ENCODE peak calls at places on chromosome 7, in seven cellular contexts. One of them, this sample, is unnamed.

GRCh38 chr7:100867040-100867795 is at the start of gene TRIP6:
- DNase-seq in left ventricle myocardium inferior: peak
- DNase-seq in T-cell: no peak
- DNase-seq in adipocyte: peak
- DNase-seq in hypothalamus: no peak
- DNase-seq in CMK: no peak
- DNase-seq in stimulated activated CD4-positive, alpha-beta T cell treated with anti-CD3 and anti-CD28 coated beads, Interleukin-1b, Interleukin-23, amount 100 ng/mL, for 24 hours: no peak
- DNase-seq in this sample: peak

GRCh38 chr7:5678295-5679046 is 103.0 kb downstream of the RNF216 start:
- DNase-seq in left ventricle myocardium inferior: no peak
- DNase-seq in adipocyte: no peak
- DNase-seq in T-cell: no peak
- DNase-seq in hypothalamus: no peak
- DNase-seq in stimulated activated CD4-positive, alpha-beta T cell treated with anti-CD3 and anti-CD28 coated beads, Interleukin-1b, Interleukin-23, amount 100 ng/mL, for 24 hours: no peak
- DNase-seq in CMK: no peak
- DNase-seq in this sample: no peak

GRCh38 chr7:135842446-135843175 is 94.0 kb upstream of the FAM180A start:
- DNase-seq in stimulated activated CD4-positive, alpha-beta T cell treated with anti-CD3 and anti-CD28 coated beads, Interleukin-1b, Interleukin-23, amount 100 ng/mL, for 24 hours: no peak
- DNase-seq in adipocyte: peak
- DNase-seq in hypothalamus: no peak
- DNase-seq in CMK: no peak
- DNase-seq in left ventricle myocardium inferior: no peak
- DNase-seq in T-cell: no peak
- DNase-seq in this sample: no peak

GRCh38 chr7:14858866-14859265 is 43.7 kb downstream of the DGKB start:
- DNase-seq in left ventricle myocardium inferior: no peak
- DNase-seq in T-cell: no peak
- DNase-seq in stimulated activated CD4-positive, alpha-beta T cell treated with anti-CD3 and anti-CD28 coated beads, Interleukin-1b, Interleukin-23, amount 100 ng/mL, for 24 hours: no peak
- DNase-seq in CMK: no peak
- DNase-seq in hypothalamus: no peak
- DNase-seq in adipocyte: no peak
- DNase-seq in this sample: no peak

GRCh38 chr7:132738254-132738653 is 162.0 kb upstream of the PLXNA4 start:
- DNase-seq in hypothalamus: no peak
- DNase-seq in CMK: no peak
- DNase-seq in stimulated activated CD4-positive, alpha-beta T cell treated with anti-CD3 and anti-CD28 coated beads, Interleukin-1b, Interleukin-23, amount 100 ng/mL, for 24 hours: no peak
- DNase-seq in left ventricle myocardium inferior: no peak
- DNase-seq in adipocyte: peak
- DNase-seq in T-cell: no peak
- DNase-seq in this sample: no peak

GRCh38 chr7:94971051-94971867 is 63.9 kb downstream of the PPP1R9A start:
- DNase-seq in CMK: no peak
- DNase-seq in stimulated activated CD4-positive, alpha-beta T cell treated with anti-CD3 and anti-CD28 coated beads, Interleukin-1b, Interleukin-23, amount 100 ng/mL, for 24 hours: no peak
- DNase-seq in adipocyte: peak
- DNase-seq in T-cell: no peak
- DNase-seq in hypothalamus: no peak
- DNase-seq in left ventricle myocardium inferior: no peak
- DNase-seq in this sample: no peak

GRCh38 chr7:73828107-73828803 is 2.5 kb upstream of the CLDN4 start:
- DNase-seq in CMK: no peak
- DNase-seq in stimulated activated CD4-positive, alpha-beta T cell treated with anti-CD3 and anti-CD28 coated beads, Interleukin-1b, Interleukin-23, amount 100 ng/mL, for 24 hours: no peak
- DNase-seq in T-cell: no peak
- DNase-seq in hypothalamus: no peak
- DNase-seq in adipocyte: no peak
- DNase-seq in left ventricle myocardium inferior: no peak
- DNase-seq in this sample: no peak

GRCh38 chr7:137937202-137937560 is 64.7 kb downstream of the CREB3L2 start:
- DNase-seq in left ventricle myocardium inferior: no peak
- DNase-seq in adipocyte: peak
- DNase-seq in T-cell: no peak
- DNase-seq in stimulated activated CD4-positive, alpha-beta T cell treated with anti-CD3 and anti-CD28 coated beads, Interleukin-1b, Interleukin-23, amount 100 ng/mL, for 24 hours: no peak
- DNase-seq in CMK: no peak
- DNase-seq in hypothalamus: no peak
- DNase-seq in this sample: no peak

GRCh38 chr7:3112499-3113134 is 69.0 kb upstream of the CARD11 start:
- DNase-seq in CMK: no peak
- DNase-seq in left ventricle myocardium inferior: no peak
- DNase-seq in hypothalamus: no peak
- DNase-seq in T-cell: no peak
- DNase-seq in stimulated activated CD4-positive, alpha-beta T cell treated with anti-CD3 and anti-CD28 coated beads, Interleukin-1b, Interleukin-23, amount 100 ng/mL, for 24 hours: no peak
- DNase-seq in adipocyte: no peak
- DNase-seq in this sample: no peak

GRCh38 chr7:139783647-139784385 is 6.0 kb upstream of the HIPK2 start:
- DNase-seq in stimulated activated CD4-positive, alpha-beta T cell treated with anti-CD3 and anti-CD28 coated beads, Interleukin-1b, Interleukin-23, amount 100 ng/mL, for 24 hours: no peak
- DNase-seq in hypothalamus: no peak
- DNase-seq in adipocyte: no peak
- DNase-seq in CMK: no peak
- DNase-seq in T-cell: no peak
- DNase-seq in left ventricle myocardium inferior: no peak
- DNase-seq in this sample: no peak

GRCh38 chr7:158865462-158865922 is 9.1 kb downstream of the DYNC2I1 start:
- DNase-seq in left ventricle myocardium inferior: no peak
- DNase-seq in stimulated activated CD4-positive, alpha-beta T cell treated with anti-CD3 and anti-CD28 coated beads, Interleukin-1b, Interleukin-23, amount 100 ng/mL, for 24 hours: no peak
- DNase-seq in CMK: no peak
- DNase-seq in hypothalamus: no peak
- DNase-seq in T-cell: no peak
- DNase-seq in adipocyte: no peak
- DNase-seq in this sample: no peak

GRCh38 chr7:99679400-99680191 is at the start of gene CYP3A5:
- DNase-seq in left ventricle myocardium inferior: no peak
- DNase-seq in T-cell: no peak
- DNase-seq in CMK: no peak
- DNase-seq in hypothalamus: no peak
- DNase-seq in stimulated activated CD4-positive, alpha-beta T cell treated with anti-CD3 and anti-CD28 coated beads, Interleukin-1b, Interleukin-23, amount 100 ng/mL, for 24 hours: no peak
- DNase-seq in adipocyte: no peak
- DNase-seq in this sample: no peak

GRCh38 chr7:66921396-66921917 is 432 bp downstream of the TMEM248 start:
- DNase-seq in stimulated activated CD4-positive, alpha-beta T cell treated with anti-CD3 and anti-CD28 coated beads, Interleukin-1b, Interleukin-23, amount 100 ng/mL, for 24 hours: no peak
- DNase-seq in hypothalamus: no peak
- DNase-seq in adipocyte: peak
- DNase-seq in left ventricle myocardium inferior: no peak
- DNase-seq in CMK: no peak
- DNase-seq in T-cell: no peak
- DNase-seq in this sample: no peak

GRCh38 chr7:149245244-149245643 is 5.8 kb downstream of the ZNF212 start:
- DNase-seq in adipocyte: peak
- DNase-seq in stimulated activated CD4-positive, alpha-beta T cell treated with anti-CD3 and anti-CD28 coated beads, Interleukin-1b, Interleukin-23, amount 100 ng/mL, for 24 hours: no peak
- DNase-seq in hypothalamus: no peak
- DNase-seq in T-cell: no peak
- DNase-seq in CMK: no peak
- DNase-seq in left ventricle myocardium inferior: no peak
- DNase-seq in this sample: no peak

GRCh38 chr7:97871659-97872024 is 566 bp downstream of the ASNS start:
- DNase-seq in stimulated activated CD4-positive, alpha-beta T cell treated with anti-CD3 and anti-CD28 coated beads, Interleukin-1b, Interleukin-23, amount 100 ng/mL, for 24 hours: no peak
- DNase-seq in CMK: no peak
- DNase-seq in T-cell: no peak
- DNase-seq in hypothalamus: no peak
- DNase-seq in left ventricle myocardium inferior: no peak
- DNase-seq in adipocyte: peak
- DNase-seq in this sample: no peak

GRCh38 chr7:134174797-134175261 is 47.7 kb downstream of the LRGUK start:
- DNase-seq in T-cell: no peak
- DNase-seq in CMK: no peak
- DNase-seq in stimulated activated CD4-positive, alpha-beta T cell treated with anti-CD3 and anti-CD28 coated beads, Interleukin-1b, Interleukin-23, amount 100 ng/mL, for 24 hours: no peak
- DNase-seq in left ventricle myocardium inferior: no peak
- DNase-seq in hypothalamus: no peak
- DNase-seq in adipocyte: peak
- DNase-seq in this sample: no peak

GRCh38 chr7:94380264-94380663 is 14.4 kb upstream of the COL1A2 start:
- DNase-seq in left ventricle myocardium inferior: no peak
- DNase-seq in adipocyte: no peak
- DNase-seq in T-cell: no peak
- DNase-seq in hypothalamus: no peak
- DNase-seq in stimulated activated CD4-positive, alpha-beta T cell treated with anti-CD3 and anti-CD28 coated beads, Interleukin-1b, Interleukin-23, amount 100 ng/mL, for 24 hours: no peak
- DNase-seq in CMK: no peak
- DNase-seq in this sample: no peak

GRCh38 chr7:141287936-141288335 is 214.1 kb downstream of the TMEM178B start:
- DNase-seq in adipocyte: no peak
- DNase-seq in stimulated activated CD4-positive, alpha-beta T cell treated with anti-CD3 and anti-CD28 coated beads, Interleukin-1b, Interleukin-23, amount 100 ng/mL, for 24 hours: no peak
- DNase-seq in left ventricle myocardium inferior: no peak
- DNase-seq in hypothalamus: no peak
- DNase-seq in CMK: no peak
- DNase-seq in T-cell: no peak
- DNase-seq in this sample: no peak

GRCh38 chr7:117559391-117559790 is 79.6 kb downstream of the CFTR start:
- DNase-seq in left ventricle myocardium inferior: no peak
- DNase-seq in adipocyte: no peak
- DNase-seq in hypothalamus: no peak
- DNase-seq in CMK: no peak
- DNase-seq in T-cell: no peak
- DNase-seq in stimulated activated CD4-positive, alpha-beta T cell treated with anti-CD3 and anti-CD28 coated beads, Interleukin-1b, Interleukin-23, amount 100 ng/mL, for 24 hours: no peak
- DNase-seq in this sample: no peak

GRCh38 chr7:138247568-138248328 is 171.5 kb downstream of the AKR1D1 start:
- DNase-seq in T-cell: no peak
- DNase-seq in hypothalamus: no peak
- DNase-seq in left ventricle myocardium inferior: no peak
- DNase-seq in CMK: no peak
- DNase-seq in adipocyte: peak
- DNase-seq in stimulated activated CD4-positive, alpha-beta T cell treated with anti-CD3 and anti-CD28 coated beads, Interleukin-1b, Interleukin-23, amount 100 ng/mL, for 24 hours: no peak
- DNase-seq in this sample: no peak

GRCh38 chr7:64515781-64516180 is 47.1 kb downstream of the ZNF680 start:
- DNase-seq in T-cell: no peak
- DNase-seq in CMK: no peak
- DNase-seq in adipocyte: peak
- DNase-seq in stimulated activated CD4-positive, alpha-beta T cell treated with anti-CD3 and anti-CD28 coated beads, Interleukin-1b, Interleukin-23, amount 100 ng/mL, for 24 hours: no peak
- DNase-seq in hypothalamus: no peak
- DNase-seq in left ventricle myocardium inferior: no peak
- DNase-seq in this sample: no peak

GRCh38 chr7:44981035-44981706 is 2.4 kb upstream of the MYO1G start:
- DNase-seq in stimulated activated CD4-positive, alpha-beta T cell treated with anti-CD3 and anti-CD28 coated beads, Interleukin-1b, Interleukin-23, amount 100 ng/mL, for 24 hours: no peak
- DNase-seq in hypothalamus: no peak
- DNase-seq in left ventricle myocardium inferior: no peak
- DNase-seq in T-cell: no peak
- DNase-seq in CMK: no peak
- DNase-seq in adipocyte: no peak
- DNase-seq in this sample: no peak

GRCh38 chr7:117094457-117094856 is 141.2 kb downstream of the ST7 start:
- DNase-seq in T-cell: no peak
- DNase-seq in left ventricle myocardium inferior: no peak
- DNase-seq in adipocyte: no peak
- DNase-seq in CMK: no peak
- DNase-seq in hypothalamus: no peak
- DNase-seq in stimulated activated CD4-positive, alpha-beta T cell treated with anti-CD3 and anti-CD28 coated beads, Interleukin-1b, Interleukin-23, amount 100 ng/mL, for 24 hours: no peak
- DNase-seq in this sample: no peak

GRCh38 chr7:84060760-84061261 is 133.8 kb downstream of the SEMA3A start:
- DNase-seq in CMK: no peak
- DNase-seq in adipocyte: peak
- DNase-seq in left ventricle myocardium inferior: no peak
- DNase-seq in hypothalamus: no peak
- DNase-seq in T-cell: no peak
- DNase-seq in stimulated activated CD4-positive, alpha-beta T cell treated with anti-CD3 and anti-CD28 coated beads, Interleukin-1b, Interleukin-23, amount 100 ng/mL, for 24 hours: no peak
- DNase-seq in this sample: no peak

GRCh38 chr7:39073432-39073831 is 95.7 kb downstream of the POU6F2 start:
- DNase-seq in hypothalamus: no peak
- DNase-seq in left ventricle myocardium inferior: no peak
- DNase-seq in stimulated activated CD4-positive, alpha-beta T cell treated with anti-CD3 and anti-CD28 coated beads, Interleukin-1b, Interleukin-23, amount 100 ng/mL, for 24 hours: no peak
- DNase-seq in CMK: no peak
- DNase-seq in T-cell: no peak
- DNase-seq in adipocyte: no peak
- DNase-seq in this sample: no peak

GRCh38 chr7:92720604-92721350 is 115.6 kb downstream of the CDK6 start:
- DNase-seq in adipocyte: no peak
- DNase-seq in stimulated activated CD4-positive, alpha-beta T cell treated with anti-CD3 and anti-CD28 coated beads, Interleukin-1b, Interleukin-23, amount 100 ng/mL, for 24 hours: no peak
- DNase-seq in T-cell: no peak
- DNase-seq in left ventricle myocardium inferior: no peak
- DNase-seq in hypothalamus: no peak
- DNase-seq in CMK: no peak
- DNase-seq in this sample: no peak

GRCh38 chr7:1505731-1506550 is 1.8 kb upstream of the INTS1 start:
- DNase-seq in stimulated activated CD4-positive, alpha-beta T cell treated with anti-CD3 and anti-CD28 coated beads, Interleukin-1b, Interleukin-23, amount 100 ng/mL, for 24 hours: no peak
- DNase-seq in hypothalamus: no peak
- DNase-seq in left ventricle myocardium inferior: no peak
- DNase-seq in adipocyte: no peak
- DNase-seq in CMK: no peak
- DNase-seq in T-cell: no peak
- DNase-seq in this sample: no peak

GRCh38 chr7:4738711-4739527 is 36.5 kb upstream of the AP5Z1 start:
- DNase-seq in stimulated activated CD4-positive, alpha-beta T cell treated with anti-CD3 and anti-CD28 coated beads, Interleukin-1b, Interleukin-23, amount 100 ng/mL, for 24 hours: no peak
- DNase-seq in CMK: peak
- DNase-seq in hypothalamus: no peak
- DNase-seq in T-cell: no peak
- DNase-seq in adipocyte: peak
- DNase-seq in left ventricle myocardium inferior: no peak
- DNase-seq in this sample: no peak

GRCh38 chr7:151134743-151135524 is 32.6 kb downstream of the GBX1 start:
- DNase-seq in stimulated activated CD4-positive, alpha-beta T cell treated with anti-CD3 and anti-CD28 coated beads, Interleukin-1b, Interleukin-23, amount 100 ng/mL, for 24 hours: no peak
- DNase-seq in CMK: no peak
- DNase-seq in left ventricle myocardium inferior: peak
- DNase-seq in hypothalamus: no peak
- DNase-seq in T-cell: no peak
- DNase-seq in adipocyte: no peak
- DNase-seq in this sample: no peak

GRCh38 chr7:129144834-129145668 is 544 bp downstream of the TSPAN33 start:
- DNase-seq in CMK: no peak
- DNase-seq in stimulated activated CD4-positive, alpha-beta T cell treated with anti-CD3 and anti-CD28 coated beads, Interleukin-1b, Interleukin-23, amount 100 ng/mL, for 24 hours: no peak
- DNase-seq in left ventricle myocardium inferior: no peak
- DNase-seq in adipocyte: no peak
- DNase-seq in hypothalamus: no peak
- DNase-seq in T-cell: peak
- DNase-seq in this sample: no peak

GRCh38 chr7:36029846-36030510 is 123.1 kb upstream of the EEPD1 start:
- DNase-seq in adipocyte: no peak
- DNase-seq in CMK: no peak
- DNase-seq in stimulated activated CD4-positive, alpha-beta T cell treated with anti-CD3 and anti-CD28 coated beads, Interleukin-1b, Interleukin-23, amount 100 ng/mL, for 24 hours: no peak
- DNase-seq in T-cell: no peak
- DNase-seq in hypothalamus: no peak
- DNase-seq in left ventricle myocardium inferior: no peak
- DNase-seq in this sample: no peak

GRCh38 chr7:142516038-142516501 is 233.2 kb upstream of the PRSS1 start:
- DNase-seq in hypothalamus: no peak
- DNase-seq in left ventricle myocardium inferior: no peak
- DNase-seq in stimulated activated CD4-positive, alpha-beta T cell treated with anti-CD3 and anti-CD28 coated beads, Interleukin-1b, Interleukin-23, amount 100 ng/mL, for 24 hours: no peak
- DNase-seq in adipocyte: peak
- DNase-seq in T-cell: no peak
- DNase-seq in CMK: peak
- DNase-seq in this sample: no peak

GRCh38 chr7:32357535-32358277 is 132.5 kb downstream of the LSM5 start:
- DNase-seq in adipocyte: no peak
- DNase-seq in T-cell: no peak
- DNase-seq in CMK: no peak
- DNase-seq in left ventricle myocardium inferior: no peak
- DNase-seq in hypothalamus: no peak
- DNase-seq in stimulated activated CD4-positive, alpha-beta T cell treated with anti-CD3 and anti-CD28 coated beads, Interleukin-1b, Interleukin-23, amount 100 ng/mL, for 24 hours: no peak
- DNase-seq in this sample: no peak

GRCh38 chr7:151940048-151940845 is 16.0 kb upstream of the GALNTL5 start:
- DNase-seq in adipocyte: peak
- DNase-seq in left ventricle myocardium inferior: peak
- DNase-seq in CMK: no peak
- DNase-seq in T-cell: no peak
- DNase-seq in stimulated activated CD4-positive, alpha-beta T cell treated with anti-CD3 and anti-CD28 coated beads, Interleukin-1b, Interleukin-23, amount 100 ng/mL, for 24 hours: no peak
- DNase-seq in hypothalamus: no peak
- DNase-seq in this sample: no peak

GRCh38 chr7:108203433-108204002 is 73.4 kb upstream of the LAMB4 start:
- DNase-seq in CMK: no peak
- DNase-seq in adipocyte: no peak
- DNase-seq in stimulated activated CD4-positive, alpha-beta T cell treated with anti-CD3 and anti-CD28 coated beads, Interleukin-1b, Interleukin-23, amount 100 ng/mL, for 24 hours: no peak
- DNase-seq in left ventricle myocardium inferior: no peak
- DNase-seq in T-cell: no peak
- DNase-seq in hypothalamus: no peak
- DNase-seq in this sample: no peak

GRCh38 chr7:134594877-134595276 is 46.0 kb downstream of the AKR1B15 start:
- DNase-seq in stimulated activated CD4-positive, alpha-beta T cell treated with anti-CD3 and anti-CD28 coated beads, Interleukin-1b, Interleukin-23, amount 100 ng/mL, for 24 hours: no peak
- DNase-seq in adipocyte: peak
- DNase-seq in left ventricle myocardium inferior: no peak
- DNase-seq in hypothalamus: no peak
- DNase-seq in T-cell: no peak
- DNase-seq in CMK: no peak
- DNase-seq in this sample: no peak

GRCh38 chr7:92061154-92061553 is 73.1 kb downstream of the CYP51A1 start:
- DNase-seq in adipocyte: no peak
- DNase-seq in stimulated activated CD4-positive, alpha-beta T cell treated with anti-CD3 and anti-CD28 coated beads, Interleukin-1b, Interleukin-23, amount 100 ng/mL, for 24 hours: no peak
- DNase-seq in CMK: no peak
- DNase-seq in hypothalamus: no peak
- DNase-seq in left ventricle myocardium inferior: no peak
- DNase-seq in T-cell: no peak
- DNase-seq in this sample: no peak

GRCh38 chr7:18570890-18571478 is 75.4 kb downstream of the HDAC9 start:
- DNase-seq in left ventricle myocardium inferior: no peak
- DNase-seq in adipocyte: peak
- DNase-seq in hypothalamus: no peak
- DNase-seq in stimulated activated CD4-positive, alpha-beta T cell treated with anti-CD3 and anti-CD28 coated beads, Interleukin-1b, Interleukin-23, amount 100 ng/mL, for 24 hours: no peak
- DNase-seq in T-cell: no peak
- DNase-seq in CMK: no peak
- DNase-seq in this sample: no peak